ENCODE peak calls at places on chromosomes 5 and 9, in ten cellular contexts. One of them, this sample, is unnamed.

GRCh38 chr5:151719228-151719861 is 32.6 kb upstream of the SPARC start:
- DNase-seq in LoVo: no peak
- DNase-seq in SK-MEL-5: peak; percentile 71
- DNase-seq in non-pigmented ciliary epithelial cell: no peak
- DNase-seq in PC-9: peak; percentile 21
- DNase-seq in NCI-H460: peak; percentile 25
- DNase-seq in stimulated activated CD8-positive, alpha-beta memory T cell treated with anti-CD3 and anti-CD28 coated beads, Interleukin-15, amount 100 ng/mL, for 48 hours: no peak
- DNase-seq in NCI-H1092: no peak
- DNase-seq in activated CD4-positive, alpha-beta T cell treated with anti-CD3 and anti-CD28 coated beads, Interleukin-2, amount 50 U/mL, for 4 hours: no peak
- DNase-seq in stimulated activated CD4-positive, alpha-beta T cell treated with anti-CD3 and anti-CD28 coated beads, Interleukin-15, amount 100 ng/mL, for 1 hour: no peak
- DNase-seq in this sample: peak; percentile 33

GRCh38 chr5:111461261-111461671 is 51.1 kb downstream of the STARD4 start:
- DNase-seq in LoVo: no peak
- DNase-seq in SK-MEL-5: peak; percentile 80
- DNase-seq in non-pigmented ciliary epithelial cell: no peak
- DNase-seq in PC-9: no peak
- DNase-seq in NCI-H460: peak; percentile 26
- DNase-seq in stimulated activated CD8-positive, alpha-beta memory T cell treated with anti-CD3 and anti-CD28 coated beads, Interleukin-15, amount 100 ng/mL, for 48 hours: no peak
- DNase-seq in NCI-H1092: no peak
- DNase-seq in activated CD4-positive, alpha-beta T cell treated with anti-CD3 and anti-CD28 coated beads, Interleukin-2, amount 50 U/mL, for 4 hours: no peak
- DNase-seq in stimulated activated CD4-positive, alpha-beta T cell treated with anti-CD3 and anti-CD28 coated beads, Interleukin-15, amount 100 ng/mL, for 1 hour: no peak
- DNase-seq in this sample: peak; percentile 40

GRCh38 chr5:157463621-157464407 is 3.8 kb downstream of the NIPAL4 start:
- DNase-seq in LoVo: no peak
- DNase-seq in SK-MEL-5: peak; percentile 45
- DNase-seq in non-pigmented ciliary epithelial cell: peak; percentile 59
- DNase-seq in PC-9: no peak
- DNase-seq in NCI-H460: peak; percentile 64
- DNase-seq in stimulated activated CD8-positive, alpha-beta memory T cell treated with anti-CD3 and anti-CD28 coated beads, Interleukin-15, amount 100 ng/mL, for 48 hours: no peak
- DNase-seq in NCI-H1092: no peak
- DNase-seq in activated CD4-positive, alpha-beta T cell treated with anti-CD3 and anti-CD28 coated beads, Interleukin-2, amount 50 U/mL, for 4 hours: no peak
- DNase-seq in stimulated activated CD4-positive, alpha-beta T cell treated with anti-CD3 and anti-CD28 coated beads, Interleukin-15, amount 100 ng/mL, for 1 hour: no peak
- DNase-seq in this sample: peak; percentile 52

GRCh38 chr5:944992-945685 is 52.5 kb downstream of the TRIP13 start:
- DNase-seq in LoVo: no peak
- DNase-seq in SK-MEL-5: no peak
- DNase-seq in non-pigmented ciliary epithelial cell: no peak
- DNase-seq in PC-9: no peak
- DNase-seq in NCI-H460: no peak
- DNase-seq in stimulated activated CD8-positive, alpha-beta memory T cell treated with anti-CD3 and anti-CD28 coated beads, Interleukin-15, amount 100 ng/mL, for 48 hours: no peak
- DNase-seq in NCI-H1092: no peak
- DNase-seq in activated CD4-positive, alpha-beta T cell treated with anti-CD3 and anti-CD28 coated beads, Interleukin-2, amount 50 U/mL, for 4 hours: no peak
- DNase-seq in stimulated activated CD4-positive, alpha-beta T cell treated with anti-CD3 and anti-CD28 coated beads, Interleukin-15, amount 100 ng/mL, for 1 hour: no peak
- DNase-seq in this sample: no peak

GRCh38 chr5:150021491-150022162 is 21.1 kb downstream of the HMGXB3 start:
- DNase-seq in LoVo: no peak
- DNase-seq in SK-MEL-5: no peak
- DNase-seq in non-pigmented ciliary epithelial cell: no peak
- DNase-seq in PC-9: peak; percentile 84
- DNase-seq in NCI-H460: no peak
- DNase-seq in stimulated activated CD8-positive, alpha-beta memory T cell treated with anti-CD3 and anti-CD28 coated beads, Interleukin-15, amount 100 ng/mL, for 48 hours: no peak
- DNase-seq in NCI-H1092: no peak
- DNase-seq in activated CD4-positive, alpha-beta T cell treated with anti-CD3 and anti-CD28 coated beads, Interleukin-2, amount 50 U/mL, for 4 hours: no peak
- DNase-seq in stimulated activated CD4-positive, alpha-beta T cell treated with anti-CD3 and anti-CD28 coated beads, Interleukin-15, amount 100 ng/mL, for 1 hour: no peak
- DNase-seq in this sample: no peak

GRCh38 chr5:27996665-27997064 is 958.3 kb upstream of the CDH9 start:
- DNase-seq in LoVo: no peak
- DNase-seq in SK-MEL-5: no peak
- DNase-seq in non-pigmented ciliary epithelial cell: no peak
- DNase-seq in PC-9: no peak
- DNase-seq in NCI-H460: no peak
- DNase-seq in stimulated activated CD8-positive, alpha-beta memory T cell treated with anti-CD3 and anti-CD28 coated beads, Interleukin-15, amount 100 ng/mL, for 48 hours: no peak
- DNase-seq in NCI-H1092: no peak
- DNase-seq in activated CD4-positive, alpha-beta T cell treated with anti-CD3 and anti-CD28 coated beads, Interleukin-2, amount 50 U/mL, for 4 hours: no peak
- DNase-seq in stimulated activated CD4-positive, alpha-beta T cell treated with anti-CD3 and anti-CD28 coated beads, Interleukin-15, amount 100 ng/mL, for 1 hour: no peak
- DNase-seq in this sample: no peak

GRCh38 chr5:103452666-103453065 is 109.9 kb downstream of the NUDT12 start:
- DNase-seq in LoVo: no peak
- DNase-seq in SK-MEL-5: no peak
- DNase-seq in non-pigmented ciliary epithelial cell: no peak
- DNase-seq in PC-9: no peak
- DNase-seq in NCI-H460: no peak
- DNase-seq in stimulated activated CD8-positive, alpha-beta memory T cell treated with anti-CD3 and anti-CD28 coated beads, Interleukin-15, amount 100 ng/mL, for 48 hours: no peak
- DNase-seq in NCI-H1092: no peak
- DNase-seq in activated CD4-positive, alpha-beta T cell treated with anti-CD3 and anti-CD28 coated beads, Interleukin-2, amount 50 U/mL, for 4 hours: no peak
- DNase-seq in stimulated activated CD4-positive, alpha-beta T cell treated with anti-CD3 and anti-CD28 coated beads, Interleukin-15, amount 100 ng/mL, for 1 hour: no peak
- DNase-seq in this sample: no peak

GRCh38 chr9:133773889-133774655 is 35.9 kb upstream of the SARDH start:
- DNase-seq in LoVo: no peak
- DNase-seq in SK-MEL-5: no peak
- DNase-seq in non-pigmented ciliary epithelial cell: no peak
- DNase-seq in PC-9: no peak
- DNase-seq in NCI-H460: no peak
- DNase-seq in stimulated activated CD8-positive, alpha-beta memory T cell treated with anti-CD3 and anti-CD28 coated beads, Interleukin-15, amount 100 ng/mL, for 48 hours: no peak
- DNase-seq in NCI-H1092: no peak
- DNase-seq in activated CD4-positive, alpha-beta T cell treated with anti-CD3 and anti-CD28 coated beads, Interleukin-2, amount 50 U/mL, for 4 hours: no peak
- DNase-seq in stimulated activated CD4-positive, alpha-beta T cell treated with anti-CD3 and anti-CD28 coated beads, Interleukin-15, amount 100 ng/mL, for 1 hour: no peak
- DNase-seq in this sample: no peak